ENCODE peak calls at places on chromosomes 1 and 21, in nine cellular contexts. V, K, Q, E, A, D, U, Y and O are unnamed samples.

GRCh38 chr1:32138965-32139364 is 31.1 kb downstream of the KPNA6 start:
- DNase-seq in V (no peak), K (peak; percentile 55), Q (no peak), E (no peak), A (peak; percentile 36), D (peak; percentile 55), U (no peak), Y (peak; percentile 41), O (no peak)

GRCh38 chr1:245842106-245842505 is 665.0 kb downstream of the SMYD3 start:
- DNase-seq in V (no peak), K (no peak), Q (no peak), E (no peak), A (no peak), D (no peak), U (no peak), Y (no peak), O (no peak)

GRCh38 chr21:42227909-42228708 is 9.2 kb downstream of the ABCG1 start:
- DNase-seq in V (peak; percentile 83), K (peak; percentile 91), Q (peak; percentile 86), E (peak; percentile 95), A (peak; percentile 97), D (peak; percentile 45), U (peak; percentile 71), Y (peak; percentile 95), O (peak; percentile 93)

GRCh38 chr1:246969621-246970020 is 37.9 kb upstream of the AHCTF1 start:
- DNase-seq in V (no peak), K (no peak), Q (no peak), E (no peak), A (no peak), D (no peak), U (no peak), Y (no peak), O (no peak)

GRCh38 chr1:162159515-162159914 is 90.0 kb downstream of the NOS1AP start:
- DNase-seq in V (peak; percentile 12), K (no peak), Q (peak; percentile 74), E (no peak), A (no peak), D (no peak), U (no peak), Y (no peak), O (no peak)

GRCh38 chr1:24966724-24967346 is 36.8 kb upstream of the RUNX3 start:
- DNase-seq in V (no peak), K (peak; percentile 93), Q (no peak), E (no peak), A (peak; percentile 70), D (peak; percentile 92), U (no peak), Y (peak; percentile 74), O (no peak)

GRCh38 chr1:44947774-44948311 is 38.6 kb downstream of the EIF2B3 start:
- DNase-seq in V (no peak), K (no peak), Q (no peak), E (no peak), A (no peak), D (no peak), U (no peak), Y (no peak), O (no peak)

GRCh38 chr1:112247971-112248370 is 148.0 kb upstream of the CTTNBP2NL start:
- DNase-seq in V (no peak), K (no peak), Q (no peak), E (no peak), A (no peak), D (no peak), U (no peak), Y (no peak), O (peak; percentile 28)

GRCh38 chr1:20546637-20547036 is 5.7 kb upstream of the FAM43B start:
- DNase-seq in V (no peak), K (no peak), Q (no peak), E (no peak), A (no peak), D (no peak), U (no peak), Y (no peak), O (no peak)

GRCh38 chr1:115499253-115499652 is 142.5 kb upstream of the VANGL1 start:
- DNase-seq in V (no peak), K (no peak), Q (no peak), E (no peak), A (no peak), D (no peak), U (no peak), Y (no peak), O (no peak)

GRCh38 chr1:118945460-118945859 is 42.7 kb downstream of the TBX15 start:
- DNase-seq in V (no peak), K (no peak), Q (no peak), E (no peak), A (no peak), D (no peak), U (no peak), Y (peak; percentile 6), O (no peak)

GRCh38 chr1:29235955-29236742 is at the start of gene PTPRU:
- DNase-seq in V (peak; percentile 83), K (peak; percentile 58), Q (peak; percentile 84), E (peak; percentile 97), A (peak; percentile 55), D (no peak), U (peak; percentile 83), Y (peak; percentile 69), O (peak; percentile 90)

GRCh38 chr1:43540653-43541071 is 10.0 kb downstream of the PTPRF start:
- DNase-seq in V (no peak), K (no peak), Q (no peak), E (peak; percentile 76), A (peak; percentile 48), D (peak; percentile 40), U (no peak), Y (no peak), O (peak; percentile 41)

GRCh38 chr21:46392921-46393320 is 65.8 kb upstream of the DIP2A start:
- DNase-seq in V (no peak), K (peak; percentile 29), Q (no peak), E (peak; percentile 51), A (no peak), D (peak; percentile 41), U (no peak), Y (no peak), O (peak; percentile 78)

DNA sequence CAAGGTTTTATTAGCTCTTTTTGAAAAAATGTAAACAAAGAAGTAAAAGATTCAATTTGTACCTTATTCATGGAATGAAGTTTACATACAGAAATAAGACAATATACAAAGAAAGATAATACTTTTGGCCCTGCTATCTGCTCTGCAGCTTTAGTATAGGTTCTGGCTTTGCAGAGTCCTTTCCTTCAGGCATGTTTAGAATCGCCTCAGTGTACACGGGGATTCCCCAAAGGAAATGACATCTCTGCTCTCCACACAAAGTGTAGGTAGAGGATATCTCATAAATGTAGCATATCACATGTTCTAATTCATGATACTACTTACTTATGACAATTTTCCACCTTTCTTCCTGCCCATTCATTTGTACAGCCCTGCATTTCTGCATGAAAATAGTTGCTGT is 222.6 kb upstream of the DPYD start:
- DNase-seq in V (no peak), K (peak; percentile 13), Q (no peak), E (no peak), A (no peak), D (no peak), U (no peak), Y (peak; percentile 76), O (no peak)
- TF ChIP-seq CTCF in V (no peak), K (no peak), Q (no peak), E (no peak), A (no peak), D (no peak), U (no peak), Y (no peak), O (no peak)

DNA sequence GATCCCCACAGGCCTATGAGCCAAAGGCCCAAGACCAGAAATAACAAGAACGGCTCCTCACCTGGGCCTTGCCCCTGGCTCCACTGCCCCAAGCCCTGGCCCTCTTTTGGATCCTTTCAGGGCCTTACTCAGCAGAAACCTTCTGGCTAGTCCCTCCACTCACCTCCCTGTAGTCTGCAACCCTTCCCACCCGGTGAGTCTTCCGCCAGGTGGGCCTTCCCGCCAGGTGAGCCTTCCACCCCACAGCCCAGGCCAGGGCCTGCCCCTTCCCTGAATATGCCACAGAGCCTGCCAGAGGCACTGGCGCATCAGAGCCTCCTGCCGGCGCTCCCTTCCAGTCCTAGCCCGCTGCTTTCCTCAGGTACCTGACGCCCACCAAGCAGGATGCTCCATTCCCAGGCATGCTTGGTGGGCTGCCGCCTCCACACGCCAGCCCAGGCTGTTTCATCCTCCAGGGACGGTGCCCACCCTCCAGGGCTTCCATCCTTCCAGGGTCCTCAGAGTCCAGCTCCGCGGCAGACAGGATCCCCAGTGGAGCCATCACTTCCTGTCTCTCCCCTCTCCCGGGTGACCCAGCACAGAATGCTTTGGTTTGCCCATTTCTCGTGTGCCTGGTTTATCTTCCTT is 20.9 kb downstream of the LHX4 start:
- DNase-seq in V (no peak), K (no peak), Q (no peak), E (no peak), A (no peak), D (no peak), U (no peak), Y (no peak), O (no peak)
- H3K4me1 ChIP-seq in V (peaks cover 17% of the 10 kb centered on the region), K (peaks cover 4% of the 10 kb centered on the region), Q (no peaks in the 10 kb centered on the region), E (no peaks in the 10 kb centered on the region), A (no peaks in the 10 kb centered on the region), D (peaks cover 2% of the 10 kb centered on the region), U (peaks cover 21% of the 10 kb centered on the region), Y (no peaks in the 10 kb centered on the region), O (no peaks in the 10 kb centered on the region)

DNA sequence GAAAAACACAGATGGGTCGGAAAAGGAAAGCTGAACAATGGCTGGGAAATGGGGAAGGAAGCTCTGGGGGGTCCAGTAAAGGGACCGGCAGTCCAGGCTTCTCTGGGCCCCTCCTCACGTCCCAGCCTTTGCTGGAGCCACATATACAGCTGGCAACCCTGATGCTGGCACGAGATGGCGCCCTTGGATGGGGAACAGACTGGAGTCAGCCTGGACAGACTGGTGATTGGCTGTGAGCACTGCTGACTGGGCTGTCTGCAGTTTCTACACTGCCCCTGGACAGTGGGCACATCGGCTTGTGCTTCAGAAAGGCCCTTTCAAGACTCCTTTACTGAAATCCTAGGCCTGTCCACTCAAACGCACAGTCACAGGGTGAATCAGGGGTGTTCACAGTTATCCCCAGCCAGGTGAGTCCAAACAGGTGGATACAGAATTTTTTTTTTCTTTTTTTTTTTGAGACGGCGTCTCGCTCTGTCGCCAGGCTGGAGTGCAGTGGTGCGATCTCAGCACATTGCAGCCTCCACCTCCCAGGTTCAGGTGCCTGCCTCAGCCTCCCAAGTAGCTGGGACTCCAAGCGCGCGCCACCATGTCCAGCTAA is 31.1 kb upstream of the ZBTB40 start:
- DNase-seq in V (peak; percentile 79), K (peak; percentile 74), Q (peak; percentile 88), E (peak; percentile 91), A (peak; percentile 76), D (peak; percentile 47), U (peak; percentile 92), Y (peak; percentile 46), O (peak; percentile 90)
- H3K27me3 ChIP-seq in V (no peaks in the 10 kb centered on the region), K (peaks cover 30% of the 10 kb centered on the region), Q (no peaks in the 10 kb centered on the region), E (peaks cover 6% of the 10 kb centered on the region), A (peaks cover 10% of the 10 kb centered on the region), D (peaks cover 14% of the 10 kb centered on the region), U (no peaks in the 10 kb centered on the region), Y (no peaks in the 10 kb centered on the region), O (no peaks in the 10 kb centered on the region)

GRCh38 chr1:207181838-207182237 is 77.8 kb downstream of the C4BPA start:
- DNase-seq in V (no peak), K (no peak), Q (no peak), E (no peak), A (no peak), D (no peak), U (peak; percentile 12), Y (peak; percentile 44), O (no peak)

GRCh38 chr1:207188901-207189300 is 84.9 kb downstream of the C4BPA start:
- DNase-seq in V (no peak), K (no peak), Q (no peak), E (no peak), A (no peak), D (no peak), U (no peak), Y (no peak), O (no peak)

GRCh38 chr1:207191061-207191460 is 87.0 kb downstream of the C4BPA start:
- DNase-seq in V (no peak), K (no peak), Q (no peak), E (no peak), A (no peak), D (no peak), U (no peak), Y (no peak), O (no peak)

GRCh38 chr1:207186503-207186902 is 82.5 kb downstream of the C4BPA start:
- DNase-seq in V (no peak), K (no peak), Q (no peak), E (no peak), A (no peak), D (peak; percentile 3), U (no peak), Y (peak; percentile 20), O (no peak)
- TF ChIP-seq CTCF in V (no peak), K (no peak), Q (no peak), E (no peak), A (no peak), D (no peak), U (no peak), Y (no peak), O (no peak)